ENCODE peak calls at places on chromosomes 1 and 21, in seven cellular contexts. K is ELR, C is choroid plexus epithelial cell, Z is GM10248, V is GM23248, J is glutamatergic neuron, H is heart left ventricle. I is an unnamed sample.

GRCh38 chr1:184056921-184057496 is 5.5 kb downstream of the TSEN15 start:
- DNase-seq in Z (no peak), C (peak), H (no peak), J (no peak), V (peak), K (peak), I (peak)

GRCh38 chr21:33254766-33255165 is 11.4 kb upstream of the IL10RB start:
- DNase-seq in Z (no peak), V (no peak), K (no peak), C (no peak), J (no peak), H (no peak), I (no peak)

GRCh38 chr1:159214149-159214760 is 9.6 kb downstream of the ACKR1 start:
- DNase-seq in Z (peak), V (peak), K (peak), C (peak), J (peak), H (no peak), I (peak)

GRCh38 chr1:150820710-150821521 is 12.9 kb upstream of the CTSK start:
- DNase-seq in H (no peak), C (peak), J (no peak), V (peak), Z (no peak), K (peak), I (no peak)

GRCh38 chr1:13764933-13765332 is 64.9 kb downstream of the PRDM2 start:
- DNase-seq in V (no peak), J (no peak), Z (no peak), C (no peak), K (no peak), H (no peak), I (no peak)

GRCh38 chr1:110003747-110004428 is 19.3 kb downstream of the AHCYL1 start:
- DNase-seq in K (peak), J (no peak), Z (peak), V (peak), C (peak), H (peak), I (peak)

GRCh38 chr1:24955161-24955560 is 25.1 kb upstream of the RUNX3 start:
- DNase-seq in C (peak), K (peak), V (peak), J (no peak), H (no peak), Z (peak), I (peak)

GRCh38 chr1:156767879-156768608 is 709 bp downstream of the PRCC start:
- DNase-seq in J (peak), H (peak), Z (no peak), K (peak), V (peak), C (peak), I (peak)

GRCh38 chr1:193538690-193539089 is 352.3 kb upstream of the B3GALT2 start:
- DNase-seq in C (no peak), K (no peak), H (no peak), J (no peak), V (no peak), Z (no peak), I (no peak)

GRCh38 chr1:119554188-119554587 is 47.2 kb downstream of the HSD3B1 start:
- DNase-seq in J (no peak), Z (no peak), H (peak), V (peak), K (no peak), C (peak), I (peak)

GRCh38 chr21:26194811-26195251 is 24.3 kb upstream of the APP start:
- DNase-seq in V (peak), J (no peak), H (no peak), Z (no peak), K (peak), C (no peak), I (peak)

GRCh38 chr1:2984399-2985061 is 36.7 kb upstream of the ACTRT2 start:
- DNase-seq in V (no peak), H (no peak), K (no peak), C (no peak), J (peak), Z (no peak), I (no peak)

GRCh38 chr1:94542088-94542671 is 621 bp upstream of the F3 start:
- DNase-seq in H (peak), K (peak), Z (peak), V (peak), J (peak), C (peak), I (peak)

GRCh38 chr21:20110368-20110767 is 887.8 kb upstream of the NCAM2 start:
- DNase-seq in K (no peak), C (no peak), H (no peak), Z (no peak), V (no peak), J (no peak), I (no peak)

GRCh38 chr1:2821970-2822620 is 20.6 kb upstream of the TTC34 start:
- DNase-seq in H (peak), V (peak), C (peak), J (peak), Z (no peak), K (no peak), I (no peak)

GRCh38 chr1:33147997-33148314 is 33.9 kb downstream of the TRIM62 start:
- DNase-seq in K (peak), J (no peak), V (peak), Z (no peak), C (peak), H (no peak), I (peak)

GRCh38 chr1:12109901-12110300 is 46.8 kb downstream of the TNFRSF8 start:
- DNase-seq in V (no peak), K (no peak), H (no peak), Z (no peak), C (no peak), J (no peak), I (no peak)

GRCh38 chr1:183214021-183214970 is 28.2 kb downstream of the LAMC2 start:
- DNase-seq in H (no peak), Z (no peak), C (no peak), V (no peak), K (no peak), J (no peak), I (peak)

GRCh38 chr1:222844108-222844779 is 29.4 kb downstream of the DISP1 start:
- DNase-seq in C (peak), Z (no peak), K (no peak), J (no peak), V (peak), H (no peak), I (peak)

GRCh38 chr1:165897326-165898303 is 70.2 kb downstream of the UCK2 start:
- DNase-seq in J (no peak), V (peak), Z (no peak), H (no peak), C (peak), K (peak), I (peak)

GRCh38 chr1:180743868-180744267 is 112.0 kb downstream of the XPR1 start:
- DNase-seq in V (no peak), C (no peak), H (no peak), Z (no peak), K (no peak), J (no peak), I (no peak)

GRCh38 chr1:157155658-157156057 is 17.5 kb upstream of the ETV3 start:
- DNase-seq in Z (no peak), C (peak), V (peak), K (peak), J (no peak), H (no peak), I (no peak)

GRCh38 chr1:190475394-190476250 is 2.0 kb downstream of the BRINP3 start:
- DNase-seq in V (no peak), C (no peak), J (peak), H (no peak), K (peak), Z (no peak), I (no peak)

GRCh38 chr21:45972716-45973474 is 8.7 kb upstream of the COL6A1 start:
- DNase-seq in J (no peak), H (peak), Z (no peak), K (peak), V (peak), C (peak), I (peak)

GRCh38 chr1:194256010-194256409 is 1069.6 kb upstream of the B3GALT2 start:
- DNase-seq in H (no peak), Z (no peak), C (no peak), V (no peak), J (no peak), K (no peak), I (no peak)

GRCh38 chr1:150258275-150258666 is 697 bp downstream of the CA14 start:
- DNase-seq in Z (no peak), C (no peak), J (no peak), V (no peak), K (no peak), H (no peak), I (no peak)

GRCh38 chr1:113403065-113403464 is 12.8 kb downstream of the MAGI3 start:
- DNase-seq in J (no peak), C (no peak), Z (no peak), K (no peak), H (no peak), V (no peak), I (no peak)